ENCODE peak calls at places on chromosomes 11 and 22, in ten cellular contexts. C is body of pancreas; M is keratinocyte; U is T-helper 2 cell; Q is stimulated activated CD4-positive, alpha-beta T cell treated with anti-CD3 and anti-CD28 coated beads, Interleukin-2, amount 100 ng/mL, for 48 hours; O is stimulated activated naive CD4-positive, alpha-beta T cell; E is DMS153; R is T-helper 1 cell; X is Calu3; S is GM19239. B is an unnamed sample.

GRCh38 chr11:5992604-5993251 is 5.9 kb upstream of the OR52L1 start:
- DNase-seq in C (no peak), M (peak), U (no peak), Q (no peak), O (no peak), E (no peak), R (no peak), X (peak), S (peak), B (no peak)

GRCh38 chr22:41597635-41597953 is 8.0 kb upstream of the PMM1 start:
- DNase-seq in C (no peak), M (no peak), U (no peak), Q (no peak), O (no peak), E (no peak), R (no peak), X (no peak), S (no peak), B (no peak)

GRCh38 chr11:12318791-12319733 is 58.3 kb upstream of the PARVA start:
- DNase-seq in C (no peak), M (no peak), U (no peak), Q (no peak), O (no peak), E (peak), R (no peak), X (no peak), S (no peak), B (no peak)

GRCh38 chr22:24592144-24592845 is 578 bp downstream of the LRRC75B start:
- DNase-seq in C (no peak), M (no peak), U (no peak), Q (no peak), O (no peak), E (no peak), R (no peak), X (no peak), S (peak), B (no peak)

GRCh38 chr11:69588270-69588669 is 52.7 kb upstream of the CCND1 start:
- DNase-seq in C (no peak), M (peak), U (no peak), Q (no peak), O (no peak), E (no peak), R (no peak), X (peak), S (no peak), B (no peak)

GRCh38 chr11:117387992-117388765 is 60.5 kb downstream of the CEP164 start:
- DNase-seq in C (no peak), M (no peak), U (no peak), Q (no peak), O (no peak), E (no peak), R (no peak), X (no peak), S (no peak), B (no peak)

GRCh38 chr11:18745251-18745650 is 19.3 kb upstream of the IGSF22 start:
- DNase-seq in C (no peak), M (no peak), U (no peak), Q (no peak), O (no peak), E (no peak), R (no peak), X (no peak), S (no peak), B (no peak)

GRCh38 chr22:37549704-37550059 is 10.6 kb upstream of the CDC42EP1 start:
- DNase-seq in C (peak), M (no peak), U (no peak), Q (no peak), O (no peak), E (no peak), R (no peak), X (peak), S (no peak), B (no peak)

GRCh38 chr22:40436460-40437431 is 66.4 kb downstream of the SGSM3 start:
- DNase-seq in C (no peak), M (no peak), U (no peak), Q (no peak), O (peak), E (peak), R (peak), X (peak), S (no peak), B (peak)

GRCh38 chr22:36405671-36406070 is 17.9 kb upstream of the MYH9 start:
- DNase-seq in C (no peak), M (no peak), U (no peak), Q (no peak), O (peak), E (no peak), R (peak), X (peak), S (no peak), B (peak)

GRCh38 chr11:93887111-93887510 is 36.7 kb upstream of the VSTM5 start:
- DNase-seq in C (no peak), M (no peak), U (no peak), Q (no peak), O (no peak), E (no peak), R (no peak), X (no peak), S (no peak), B (no peak)

GRCh38 chr11:101582242-101583052 is 1.4 kb downstream of the TRPC6 start:
- DNase-seq in C (no peak), M (no peak), U (no peak), Q (no peak), O (no peak), E (no peak), R (no peak), X (no peak), S (no peak), B (no peak)

GRCh38 chr11:10373340-10373739 is 68.5 kb downstream of the ADM start:
- DNase-seq in C (no peak), M (no peak), U (no peak), Q (no peak), O (no peak), E (peak), R (no peak), X (no peak), S (no peak), B (no peak)

GRCh38 chr11:11387201-11387600 is 34.2 kb upstream of the CSNK2A3 start:
- DNase-seq in C (no peak), M (no peak), U (no peak), Q (no peak), O (no peak), E (no peak), R (no peak), X (no peak), S (no peak), B (no peak)

GRCh38 chr22:27416553-27417427 is 384.8 kb downstream of the MN1 start:
- DNase-seq in C (no peak), M (peak), U (no peak), Q (no peak), O (no peak), E (no peak), R (no peak), X (no peak), S (no peak), B (no peak)

GRCh38 chr11:61707574-61707973 is 27.4 kb downstream of the DAGLA start:
- DNase-seq in C (no peak), M (no peak), U (no peak), Q (no peak), O (no peak), E (no peak), R (no peak), X (peak), S (no peak), B (no peak)

GRCh38 chr22:24235315-24235714 is 9.6 kb downstream of the GGT5 start:
- DNase-seq in C (no peak), M (no peak), U (no peak), Q (no peak), O (no peak), E (no peak), R (no peak), X (no peak), S (no peak), B (no peak)

GRCh38 chr11:66768088-66768521 is 39.1 kb upstream of the SPTBN2 start:
- DNase-seq in C (no peak), M (peak), U (no peak), Q (no peak), O (no peak), E (no peak), R (no peak), X (no peak), S (no peak), B (no peak)

GRCh38 chr11:289706-290620 is 1.0 kb downstream of the PGGHG start:
- DNase-seq in C (peak), M (no peak), U (no peak), Q (no peak), O (no peak), E (no peak), R (no peak), X (no peak), S (no peak), B (no peak)

GRCh38 chr22:42985541-42985925 is 29.4 kb downstream of the PACSIN2 start:
- DNase-seq in C (no peak), M (no peak), U (no peak), Q (no peak), O (no peak), E (no peak), R (no peak), X (no peak), S (no peak), B (no peak)

GRCh38 chr11:2770556-2771301 is 70.9 kb upstream of the KCNQ1OT1 start:
- DNase-seq in C (peak), M (no peak), U (no peak), Q (no peak), O (no peak), E (no peak), R (no peak), X (no peak), S (no peak), B (no peak)

GRCh38 chr11:86748296-86748695 is 52.0 kb upstream of the PRSS23 start:
- DNase-seq in C (no peak), M (no peak), U (no peak), Q (no peak), O (no peak), E (no peak), R (no peak), X (no peak), S (no peak), B (no peak)

GRCh38 chr11:74279256-74279655 is 32.2 kb downstream of the P4HA3 start:
- DNase-seq in C (no peak), M (no peak), U (no peak), Q (no peak), O (no peak), E (no peak), R (no peak), X (no peak), S (no peak), B (no peak)

GRCh38 chr22:48677168-48677520 is 1150.5 kb downstream of the BRD1 start:
- DNase-seq in C (no peak), M (no peak), U (no peak), Q (no peak), O (no peak), E (no peak), R (no peak), X (no peak), S (no peak), B (no peak)

GRCh38 chr22:19527861-19528417 is 3.7 kb upstream of the CLDN5 start:
- DNase-seq in C (no peak), M (no peak), U (no peak), Q (no peak), O (no peak), E (no peak), R (no peak), X (no peak), S (no peak), B (no peak)

GRCh38 chr11:123086315-123086714 is 24.4 kb upstream of the HSPA8 start:
- DNase-seq in C (no peak), M (no peak), U (no peak), Q (no peak), O (no peak), E (no peak), R (peak), X (no peak), S (no peak), B (no peak)

GRCh38 chr22:43796567-43796966 is 15.5 kb downstream of the EFCAB6 start:
- DNase-seq in C (no peak), M (no peak), U (no peak), Q (no peak), O (no peak), E (no peak), R (no peak), X (no peak), S (no peak), B (no peak)

GRCh38 chr22:43222281-43222680 is 35.3 kb upstream of the TTLL12 start:
- DNase-seq in C (no peak), M (no peak), U (no peak), Q (no peak), O (no peak), E (no peak), R (no peak), X (no peak), S (no peak), B (no peak)

GRCh38 chr11:108568183-108568858 is 25.2 kb downstream of the EXPH5 start:
- DNase-seq in C (peak), M (no peak), U (no peak), Q (no peak), O (no peak), E (no peak), R (no peak), X (no peak), S (no peak), B (no peak)

GRCh38 chr11:73308963-73309960 is 1.2 kb downstream of the ARHGEF17 start:
- DNase-seq in C (peak), M (no peak), U (no peak), Q (no peak), O (no peak), E (no peak), R (no peak), X (peak), S (no peak), B (no peak)

GRCh38 chr11:45227836-45228235 is 58.3 kb downstream of the SYT13 start:
- DNase-seq in C (no peak), M (no peak), U (no peak), Q (no peak), O (no peak), E (no peak), R (no peak), X (no peak), S (no peak), B (no peak)

GRCh38 chr22:34841321-34841901 is 224.5 kb upstream of the ISX start:
- DNase-seq in C (no peak), M (no peak), U (no peak), Q (no peak), O (no peak), E (no peak), R (no peak), X (no peak), S (no peak), B (no peak)

GRCh38 chr11:43687120-43687791 is 6.7 kb downstream of the HSD17B12 start:
- DNase-seq in C (no peak), M (peak), U (no peak), Q (no peak), O (no peak), E (no peak), R (no peak), X (no peak), S (no peak), B (no peak)

GRCh38 chr22:25546751-25547150 is 17.7 kb upstream of the GRK3 start:
- DNase-seq in C (no peak), M (no peak), U (no peak), Q (no peak), O (no peak), E (no peak), R (no peak), X (no peak), S (no peak), B (no peak)

GRCh38 chr11:61645179-61645868 is 34.9 kb upstream of the DAGLA start:
- DNase-seq in C (no peak), M (no peak), U (no peak), Q (no peak), O (no peak), E (no peak), R (no peak), X (no peak), S (no peak), B (no peak)

GRCh38 chr11:72741429-72741833 is 10.8 kb downstream of the ARAP1 start:
- DNase-seq in C (no peak), M (no peak), U (no peak), Q (no peak), O (no peak), E (no peak), R (no peak), X (no peak), S (no peak), B (no peak)

GRCh38 chr11:109405671-109406070 is 16.3 kb upstream of the C11orf87 start:
- DNase-seq in C (no peak), M (no peak), U (no peak), Q (no peak), O (no peak), E (no peak), R (no peak), X (no peak), S (no peak), B (no peak)

GRCh38 chr11:65620666-65621065 is 5.1 kb downstream of the PCNX3 start:
- DNase-seq in C (no peak), M (no peak), U (no peak), Q (no peak), O (no peak), E (no peak), R (no peak), X (no peak), S (no peak), B (no peak)

GRCh38 chr22:24423519-24424000 is 3.8 kb upstream of the ADORA2A start:
- DNase-seq in C (peak), M (no peak), U (peak), Q (peak), O (no peak), E (no peak), R (no peak), X (peak), S (peak), B (peak)

B was measured in central memory CD4-positive, alpha-beta T cell.